ENCODE peak calls at places on chromosomes 2 and 18, in four cellular contexts. G is foreskin melanocyte, Q is hippocampal formation, M is heart right ventricle. P is an unnamed sample.

GRCh38 chr2:189599245-189599644 is 18.7 kb upstream of the SLC40A1 start:
- DNase-seq in Q (no peak), M (no peak), G (no peak), P (no peak)

GRCh38 chr2:30385327-30385726 is 61.7 kb upstream of the LCLAT1 start:
- DNase-seq in M (no peak), Q (no peak), G (peak), P (no peak)

GRCh38 chr2:175976758-175977157 is 25.3 kb downstream of the LNPK start:
- DNase-seq in G (no peak), Q (no peak), M (no peak), P (no peak)

GRCh38 chr2:47033102-47033880 is 117.7 kb upstream of the MCFD2 start:
- DNase-seq in G (no peak), M (no peak), Q (no peak), P (no peak)

GRCh38 chr2:77796397-77796796 is 274.2 kb upstream of the LRRTM4 start:
- DNase-seq in G (no peak), Q (no peak), M (no peak), P (no peak)

GRCh38 chr2:178193823-178194599 is at the start of gene OSBPL6:
- DNase-seq in G (peak), Q (peak), M (peak), P (peak)

GRCh38 chr2:8680931-8681760 is 710 bp upstream of the ID2 start:
- DNase-seq in M (peak), Q (peak), G (peak), P (peak)

GRCh38 chr2:240023792-240024191 is 1.4 kb downstream of the NDUFA10 start:
- DNase-seq in Q (no peak), M (no peak), G (no peak), P (no peak)

GRCh38 chr18:32096936-32097335 is 5.3 kb downstream of the RNF138 start:
- DNase-seq in G (no peak), M (no peak), Q (no peak), P (no peak)

GRCh38 chr18:3857544-3857943 is 407.6 kb downstream of the TGIF1 start:
- DNase-seq in Q (no peak), G (peak), M (no peak), P (no peak)

GRCh38 chr18:59662008-59662701 is 35.1 kb downstream of the CCBE1 start:
- DNase-seq in G (no peak), Q (no peak), M (no peak), P (no peak)

GRCh38 chr2:200180943-200181342 is 125.5 kb upstream of the SPATS2L start:
- DNase-seq in G (no peak), M (no peak), Q (no peak), P (no peak)

GRCh38 chr2:172461591-172462392 is 34.4 kb downstream of the ITGA6 start:
- DNase-seq in Q (no peak), M (peak), G (no peak), P (peak)

GRCh38 chr2:217731805-217732204 is 271.0 kb downstream of the TNS1 start:
- DNase-seq in G (no peak), M (no peak), Q (no peak), P (no peak)

GRCh38 chr2:109311771-109312170 is 182.8 kb downstream of the SH3RF3 start:
- DNase-seq in M (no peak), Q (no peak), G (no peak), P (no peak)

GRCh38 chr18:3383381-3383915 is 66.5 kb upstream of the TGIF1 start:
- DNase-seq in Q (no peak), G (no peak), M (no peak), P (no peak)

GRCh38 chr2:171390941-171391516 is 42.8 kb downstream of the METTL8 start:
- DNase-seq in Q (no peak), G (no peak), M (no peak), P (no peak)

GRCh38 chr18:76499596-76500340 is 4.7 kb upstream of the ZNF516 start:
- DNase-seq in G (no peak), M (no peak), Q (no peak), P (no peak)